ENCODE peak calls at places on chromosomes 3 and 15, in four cellular contexts. I is psoas muscle, D is A549, A is iPS DF 6.9. R is an unnamed sample.

GRCh38 chr3:71846189-71846588 is 61.2 kb upstream of the PROK2 start:
- DNase-seq in I (no peak), D (no peak), A (no peak), R (no peak)

GRCh38 chr3:170132335-170132734 is 49.2 kb downstream of the PHC3 start:
- DNase-seq in I (no peak), D (peak), A (no peak), R (no peak)

GRCh38 chr3:117407317-117407716 is 697.7 kb downstream of the TUSC7 start:
- DNase-seq in I (no peak), D (peak), A (no peak), R (peak)

GRCh38 chr15:31897746-31898145 is 132.6 kb upstream of the CHRNA7 start:
- DNase-seq in I (no peak), D (no peak), A (no peak), R (no peak)

GRCh38 chr15:100727291-100727851 is 125.0 kb downstream of the ASB7 start:
- DNase-seq in I (no peak), D (no peak), A (no peak), R (no peak)

GRCh38 chr15:92580933-92581445 is 74.6 kb downstream of the FAM174B start:
- DNase-seq in I (no peak), D (no peak), A (no peak), R (no peak)

GRCh38 chr15:100623301-100623700 is 20.9 kb downstream of the ASB7 start:
- DNase-seq in I (no peak), D (no peak), A (no peak), R (peak)

GRCh38 chr3:46628980-46629379 is 16.7 kb downstream of the FAM240A start:
- DNase-seq in I (no peak), D (no peak), A (no peak), R (no peak)

GRCh38 chr3:33075996-33076395 is 20.9 kb downstream of the GLB1 start:
- DNase-seq in I (no peak), D (no peak), A (no peak), R (no peak)

GRCh38 chr15:33547876-33548275 is 237.1 kb downstream of the RYR3 start:
- DNase-seq in I (peak), D (peak), A (peak), R (peak)

GRCh38 chr3:20958161-20958560 is 772.2 kb upstream of the SGO1 start:
- DNase-seq in I (no peak), D (no peak), A (no peak), R (no peak)

GRCh38 chr3:138078096-138078495 is 37.3 kb downstream of the DZIP1L start:
- DNase-seq in I (no peak), D (peak), A (no peak), R (peak)
- H3K4me3 ChIP-seq in I (no peak), D (no peak), A (no peak), R (no peak)

DNA sequence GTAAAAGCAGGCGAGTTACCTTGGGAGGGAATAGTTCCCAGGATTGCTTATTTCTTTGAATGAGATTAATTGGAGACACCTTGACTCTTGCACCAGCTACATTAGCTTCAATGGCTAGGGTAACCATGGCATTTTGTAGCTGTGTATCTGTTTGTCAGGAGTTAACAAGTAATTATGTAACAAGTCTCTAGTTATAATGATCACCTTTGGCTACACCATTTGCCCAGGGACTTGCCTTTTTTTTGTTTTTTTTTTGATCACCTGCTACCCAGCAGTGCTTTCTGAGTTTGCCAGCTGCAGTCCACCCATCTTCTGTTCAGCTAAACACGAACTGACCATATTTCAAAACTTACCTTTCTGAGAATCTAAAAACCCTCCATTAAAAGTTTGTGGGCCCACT is 2.2 kb downstream of the MED12L start:
- DNase-seq in I (no peak), D (no peak), A (no peak), R (no peak)
- H3K27ac ChIP-seq in I (no peak), D (no peak), A (no peak), R (no peak)

GRCh38 chr3:52520716-52521487 is 12.8 kb downstream of the NT5DC2 start:
- DNase-seq in I (peak), D (no peak), A (no peak), R (no peak)

GRCh38 chr3:52518723-52519444 is 14.8 kb downstream of the NT5DC2 start:
- DNase-seq in I (peak), D (peak), A (no peak), R (no peak)

GRCh38 chr3:52517796-52518722 is 15.6 kb downstream of the NT5DC2 start:
- DNase-seq in I (no peak), D (no peak), A (no peak), R (no peak)

GRCh38 chr3:52520141-52520667 is 13.5 kb downstream of the NT5DC2 start:
- DNase-seq in I (no peak), D (no peak), A (no peak), R (no peak)

DNA sequence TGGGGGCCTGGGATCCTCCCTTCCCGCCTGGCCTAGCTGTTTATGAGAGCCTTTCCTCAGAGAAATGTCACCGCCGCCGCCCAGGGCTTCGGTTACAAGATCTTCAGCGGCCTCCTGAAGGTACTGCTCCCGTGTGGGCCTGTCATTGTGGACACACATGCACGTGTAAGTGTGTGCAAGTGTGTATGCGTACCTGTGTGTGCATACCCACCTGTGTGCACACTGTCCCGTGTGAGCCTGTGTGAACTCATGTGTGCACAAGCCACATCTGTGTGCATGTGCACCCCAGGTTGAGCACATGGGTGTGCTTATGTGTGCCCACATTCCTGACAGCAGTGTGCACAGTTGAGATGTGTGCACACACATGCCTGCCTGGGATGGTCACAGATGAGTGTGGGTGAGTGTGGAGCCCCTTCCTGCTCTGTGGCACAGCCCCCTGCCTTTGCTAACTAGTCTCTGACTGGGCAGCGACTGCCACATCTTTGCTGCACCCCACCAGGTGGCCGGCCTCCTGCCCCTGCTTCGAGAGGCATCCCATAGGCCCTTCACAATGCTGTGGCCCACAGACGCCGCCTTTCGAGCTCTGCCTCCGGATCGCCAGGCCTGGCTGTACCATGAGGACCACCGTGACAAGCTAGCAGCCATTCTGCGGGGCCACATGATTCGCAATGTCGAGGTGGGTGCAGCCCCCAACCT is 14.1 kb downstream of the NT5DC2 start:
- DNase-seq in I (no peak), D (no peak), A (no peak), R (no peak)
- H3K4me3 ChIP-seq in I (no peak), D (no peak), A (no peak), R (no peak)

GRCh38 chr15:67240235-67241131 is 14.0 kb downstream of the AAGAB start:
- DNase-seq in I (no peak), D (peak), A (no peak), R (no peak)
- H3K27ac ChIP-seq in I (no peak), D (no peak), A (no peak), R (no peak)

DNA sequence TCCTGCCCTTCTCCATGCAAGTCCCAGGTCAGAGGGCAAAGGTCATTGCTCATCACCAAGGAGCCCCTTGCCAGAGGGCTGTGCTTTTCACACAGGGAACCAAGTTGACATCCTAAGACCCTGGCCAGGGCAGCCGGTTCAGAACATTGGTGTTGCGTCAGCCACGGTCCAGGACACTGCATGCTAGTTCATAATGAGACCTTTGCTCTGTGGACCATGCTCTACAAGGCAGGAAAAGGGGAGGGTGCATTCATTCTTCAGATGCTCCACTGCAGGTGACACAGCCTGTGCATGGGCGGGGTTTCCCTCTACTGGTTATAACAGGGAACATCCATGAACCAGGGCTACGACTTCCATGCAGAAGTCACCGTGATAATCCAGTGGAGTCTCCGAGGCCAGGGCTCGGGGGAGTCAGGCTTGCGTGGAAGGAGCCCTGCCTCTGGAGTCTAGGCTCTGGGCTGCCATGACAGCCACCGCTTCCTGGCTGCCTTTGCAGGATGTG is 81.6 kb downstream of the OCA2 start:
- DNase-seq in I (no peak), D (peak), A (no peak), R (no peak)
- H3K4me3 ChIP-seq in I (no peak), D (no peak), A (no peak), R (no peak)

DNA sequence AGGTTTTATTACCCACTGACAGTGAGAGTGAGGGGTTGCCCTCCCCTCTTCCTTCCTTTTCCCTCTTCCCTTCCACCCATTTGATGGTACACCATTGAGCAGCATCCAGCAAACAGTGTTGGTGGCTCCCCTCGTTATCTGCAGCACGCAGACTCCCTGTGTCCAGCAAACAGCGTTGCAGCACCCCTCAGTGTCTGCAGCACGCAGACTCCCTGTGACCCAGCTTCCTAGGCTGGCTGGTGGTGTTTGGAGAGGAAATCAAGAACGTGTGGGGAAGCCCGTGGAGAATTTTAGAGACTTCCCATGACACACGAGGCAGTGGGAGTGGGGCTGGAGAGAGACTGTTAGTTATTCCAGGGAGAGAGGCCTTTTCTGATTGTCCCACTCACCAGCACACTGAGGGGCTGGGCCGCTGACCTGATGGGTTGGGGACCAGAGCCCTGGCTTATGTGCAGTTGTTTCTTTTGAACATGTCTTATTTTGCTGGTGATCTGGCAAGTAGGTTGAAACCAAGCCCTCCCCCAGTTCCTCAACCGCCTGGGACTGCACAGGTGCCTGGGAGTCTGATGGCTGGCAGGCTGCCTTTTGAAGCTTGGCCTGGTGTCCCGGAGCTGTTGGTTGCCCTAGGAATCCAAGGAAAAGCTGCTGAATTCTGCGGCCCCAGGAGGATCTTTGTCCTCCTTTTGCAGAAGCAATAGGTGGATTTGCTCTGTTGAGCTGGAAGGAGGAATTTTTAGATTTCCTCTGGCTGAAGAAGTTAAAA is 18.9 kb downstream of the APBA2 start:
- DNase-seq in I (no peak), D (no peak), A (no peak), R (no peak)
- H3K27ac ChIP-seq in I (no peak), D (no peak), A (no peak), R (no peak)

R was measured in brain microvascular endothelial cell.